ENCODE peak calls at places on chromosomes 2 and 18, in ten cellular contexts. N is left cardiac atrium; S is retina; R is EL; P is NCI-H187; U is heart left ventricle; Q is activated CD4-positive, alpha-beta T cell treated with anti-CD3 and anti-CD28 coated beads for 4 hours; H is kidney; F is kidney glomerular epithelial cell; W is cardiac muscle cell. X is an unnamed sample.

GRCh38 chr2:75592028-75592427 is 31.3 kb upstream of the EVA1A start:
- DNase-seq in N (no peak), S (no peak), R (peak; percentile 87), P (no peak), U (no peak), Q (no peak), H (no peak), F (peak; percentile 82), W (no peak), X (no peak)

GRCh38 chr2:203484266-203485112 is 50.6 kb downstream of the RAPH1 start:
- DNase-seq in N (no peak), S (peak; percentile 17), R (peak; percentile 26), P (peak; percentile 3), U (no peak), Q (peak; percentile 55), H (no peak), F (peak; percentile 7), W (peak; percentile 34), X (no peak)

GRCh38 chr2:44120428-44120827 is 48.2 kb upstream of the PPM1B start:
- DNase-seq in N (no peak), S (no peak), R (peak; percentile 88), P (no peak), U (no peak), Q (peak; percentile 29), H (no peak), F (peak; percentile 34), W (no peak), X (no peak)

GRCh38 chr18:41967680-41968079 is 12.6 kb downstream of the PIK3C3 start:
- DNase-seq in N (no peak), S (peak; percentile 21), R (no peak), P (no peak), U (peak; percentile 33), Q (no peak), H (no peak), F (no peak), W (no peak), X (no peak)

GRCh38 chr18:69936191-69936558 is 11.5 kb downstream of the CD226 start:
- DNase-seq in N (no peak), S (no peak), R (no peak), P (no peak), U (no peak), Q (no peak), H (no peak), F (no peak), W (no peak), X (no peak)

GRCh38 chr18:38796762-38797161 is 1231.2 kb upstream of the CELF4 start:
- DNase-seq in N (no peak), S (no peak), R (no peak), P (no peak), U (no peak), Q (no peak), H (no peak), F (no peak), W (no peak), X (no peak)

GRCh38 chr2:112187805-112188596 is 49.8 kb downstream of the FBLN7 start:
- DNase-seq in N (no peak), S (no peak), R (no peak), P (no peak), U (no peak), Q (peak; percentile 80), H (no peak), F (no peak), W (no peak), X (no peak)

GRCh38 chr18:76709659-76710645 is 112.4 kb upstream of the ZNF236 start:
- DNase-seq in N (peak; percentile 73), S (peak; percentile 82), R (peak; percentile 66), P (peak; percentile 11), U (peak; percentile 74), Q (peak; percentile 51), H (peak; percentile 81), F (peak; percentile 47), W (peak; percentile 82), X (peak; percentile 81)